ENCODE peak calls at places on chromosomes 7 and 10, in nine cellular contexts. E is omental fat pad, M is GM03348, C is dermis blood vessel endothelial cell, H is sigmoid colon, D is WTC11, W is NCI-H1694, F is Panc1, O is thoracic aorta. R is an unnamed sample.
A peak's percentile ranks its signal among the peaks of the same experiment; 100 is the strongest.

GRCh38 chr10:78560393-78560688 is 508.4 kb upstream of the ZMIZ1 start:
- DNase-seq in E (no peak), M (no peak), C (no peak), H (no peak), D (no peak), W (no peak), F (no peak), O (no peak), R (no peak)

GRCh38 chr10:32179836-32180235 is 123.6 kb upstream of the KIF5B start:
- DNase-seq in E (no peak), M (no peak), C (no peak), H (no peak), D (no peak), W (no peak), F (no peak), O (no peak), R (no peak)

GRCh38 chr10:14806318-14806717 is 31.5 kb downstream of the CDNF start:
- DNase-seq in E (no peak), M (no peak), C (no peak), H (no peak), D (no peak), W (no peak), F (no peak), O (no peak), R (no peak)

GRCh38 chr10:132142396-132143161 is 44.2 kb upstream of the DPYSL4 start:
- DNase-seq in E (no peak), M (peak; percentile 90), C (peak; percentile 43), H (no peak), D (peak; percentile 75), W (no peak), F (no peak), O (no peak), R (no peak)

GRCh38 chr7:73557397-73558257 is at the start of gene BCL7B:
- DNase-seq in E (no peak), M (peak; percentile 99), C (peak; percentile 78), H (peak; percentile 85), D (peak; percentile 70), W (peak; percentile 13), F (peak; percentile 54), O (no peak), R (no peak)

GRCh38 chr7:16905300-16906044 is 23.7 kb upstream of the AGR3 start:
- DNase-seq in E (no peak), M (no peak), C (peak; percentile 15), H (no peak), D (no peak), W (no peak), F (no peak), O (no peak), R (no peak)

GRCh38 chr7:141387521-141388217 is 163.5 kb upstream of the AGK start:
- DNase-seq in E (no peak), M (no peak), C (no peak), H (no peak), D (no peak), W (no peak), F (no peak), O (no peak), R (no peak)

GRCh38 chr7:57425969-57426628 is 23.9 kb upstream of the ZNF716 start:
- DNase-seq in E (no peak), M (no peak), C (no peak), H (peak; percentile 63), D (no peak), W (no peak), F (no peak), O (no peak), R (no peak)

GRCh38 chr10:127041561-127041960 is 136.3 kb downstream of the DOCK1 start:
- DNase-seq in E (no peak), M (peak; percentile 86), C (peak; percentile 6), H (no peak), D (no peak), W (no peak), F (no peak), O (no peak), R (no peak)

GRCh38 chr7:102236592-102237287 is 49.9 kb upstream of the SH2B2 start:
- DNase-seq in E (peak; percentile 46), M (peak; percentile 92), C (peak; percentile 78), H (peak; percentile 75), D (peak; percentile 70), W (peak; percentile 46), F (peak; percentile 28), O (no peak), R (no peak)

GRCh38 chr7:28203498-28204240 is 23.1 kb upstream of the JAZF1 start:
- DNase-seq in E (no peak), M (peak; percentile 43), C (no peak), H (no peak), D (no peak), W (no peak), F (no peak), O (no peak), R (no peak)

GRCh38 chr10:88661018-88661417 is 3.2 kb upstream of the LIPF start:
- DNase-seq in E (no peak), M (no peak), C (peak; percentile 45), H (no peak), D (no peak), W (no peak), F (no peak), O (no peak), R (no peak)

R was measured in GOT3.